ENCODE peak calls at places on chromosomes 6 and 20, in ten cellular contexts. N is CD8-positive, alpha-beta memory T cell; P is LoVo; C is PC-9; J is T-helper 17 cell; F is fibroblast of mammary gland; B is stimulated activated naive CD8-positive, alpha-beta T cell treated with anti-CD3 and anti-CD28 coated beads, Interleukin-15, amount 100 ng/mL, for 72 hours; D is RPMI8226; H is stimulated activated CD4-positive, alpha-beta T cell treated with anti-CD3 and anti-CD28 coated beads, Interleukin-1b, Interleukin-23, amount 100 ng/mL, for 24 hours; K is HFFc6. E is an unnamed sample.

GRCh38 chr6:2970753-2971419 is 481 bp downstream of the SERPINB6 start:
- DNase-seq in C (peak; percentile 60), H (peak; percentile 16), P (peak; percentile 34), K (peak; percentile 41), J (peak; percentile 21), N (peak; percentile 37), D (peak; percentile 87), F (no peak), B (peak; percentile 57), E (no peak)

GRCh38 chr6:120055071-120055470 is 705.5 kb upstream of the MAN1A1 start:
- DNase-seq in N (no peak), D (no peak), K (no peak), H (no peak), C (no peak), F (no peak), B (no peak), J (no peak), P (no peak), E (no peak)

GRCh38 chr20:62723351-62723750 is 14.7 kb downstream of the NTSR1 start:
- DNase-seq in N (no peak), P (no peak), H (no peak), D (no peak), J (no peak), F (no peak), K (no peak), B (no peak), C (no peak), E (no peak)

GRCh38 chr20:32822189-32822588 is 2.4 kb downstream of the MAPRE1 start:
- DNase-seq in D (no peak), C (no peak), F (no peak), B (no peak), H (no peak), J (no peak), N (no peak), K (no peak), P (no peak), E (no peak)

GRCh38 chr20:5949943-5950270 is 426 bp downstream of the TRMT6 start:
- DNase-seq in K (no peak), F (no peak), B (no peak), P (no peak), D (no peak), N (no peak), H (no peak), J (no peak), C (no peak), E (no peak)

GRCh38 chr6:79777713-79778579 is 146.8 kb downstream of the SH3BGRL2 start:
- DNase-seq in J (peak; percentile 77), C (peak; percentile 69), D (peak; percentile 72), H (peak; percentile 74), K (peak; percentile 32), N (peak; percentile 78), F (peak; percentile 58), B (peak; percentile 87), P (peak; percentile 86), E (no peak)

GRCh38 chr6:2503816-2504494 is 246.8 kb downstream of the MYLK4 start:
- DNase-seq in J (no peak), H (no peak), N (no peak), C (no peak), B (no peak), P (no peak), F (peak; percentile 96), K (no peak), D (no peak), E (no peak)

GRCh38 chr6:7101290-7101689 is 6.5 kb upstream of the RREB1 start:
- DNase-seq in B (no peak), J (no peak), N (no peak), F (no peak), P (no peak), K (no peak), C (no peak), H (no peak), D (no peak), E (no peak)

GRCh38 chr6:106324726-106325335 is 729 bp downstream of the ATG5 start:
- DNase-seq in D (no peak), J (no peak), H (no peak), P (no peak), F (peak; percentile 14), N (no peak), C (no peak), K (no peak), B (no peak), E (no peak)

GRCh38 chr20:58711266-58712051 is 18.9 kb downstream of the NPEPL1 start:
- DNase-seq in F (no peak), K (no peak), C (no peak), J (no peak), H (no peak), D (no peak), B (no peak), P (no peak), N (no peak), E (no peak)

GRCh38 chr6:94769197-94769596 is 808.1 kb upstream of the MANEA start:
- DNase-seq in K (no peak), J (no peak), P (no peak), F (no peak), B (no peak), D (no peak), H (no peak), C (no peak), N (no peak), E (no peak)

E was measured in AG09319.